ENCODE peak calls at places on chromosomes 4 and X, in four cellular contexts. One of them, this sample, is unnamed.
A peak's percentile ranks its signal among the peaks of the same experiment; 100 is the strongest.

GRCh38 chrX:116436358-116436816 is at the start of gene SLC6A14:
- DNase-seq in IMR-90: no peak
- DNase-seq in endodermal cell: peak; percentile 47
- DNase-seq in neuronal stem cell: no peak
- DNase-seq in this sample: no peak

GRCh38 chrX:11100281-11101035 is 10.7 kb upstream of the HCCS start:
- DNase-seq in IMR-90: peak; percentile 80
- DNase-seq in endodermal cell: peak; percentile 62
- DNase-seq in neuronal stem cell: peak; percentile 31
- DNase-seq in this sample: no peak

GRCh38 chr4:183637461-183637860 is 21.5 kb downstream of the RWDD4 start:
- DNase-seq in IMR-90: peak; percentile 53
- DNase-seq in endodermal cell: no peak
- DNase-seq in neuronal stem cell: no peak
- DNase-seq in this sample: no peak

GRCh38 chr4:140071806-140072205 is 82.2 kb downstream of the MAML3 start:
- DNase-seq in IMR-90: peak; percentile 91
- DNase-seq in endodermal cell: no peak
- DNase-seq in neuronal stem cell: no peak
- DNase-seq in this sample: peak; percentile 84

GRCh38 chr4:7101692-7102515 is 34.0 kb upstream of the GRPEL1 start:
- DNase-seq in IMR-90: peak; percentile 60
- DNase-seq in endodermal cell: peak; percentile 94
- DNase-seq in neuronal stem cell: peak; percentile 57
- DNase-seq in this sample: no peak

GRCh38 chrX:74602142-74602541 is 12.3 kb downstream of the RLIM start:
- DNase-seq in IMR-90: no peak
- DNase-seq in endodermal cell: no peak
- DNase-seq in neuronal stem cell: no peak
- DNase-seq in this sample: no peak

GRCh38 chr4:78040431-78040830 is 16.7 kb upstream of the FRAS1 start:
- DNase-seq in IMR-90: no peak
- DNase-seq in endodermal cell: no peak
- DNase-seq in neuronal stem cell: no peak
- DNase-seq in this sample: no peak

GRCh38 chrX:117957128-117957527 is 159.5 kb downstream of the KLHL13 start:
- DNase-seq in IMR-90: peak; percentile 25
- DNase-seq in endodermal cell: no peak
- DNase-seq in neuronal stem cell: no peak
- DNase-seq in this sample: no peak

GRCh38 chr4:7186081-7186480 is 6.3 kb upstream of the SORCS2 start:
- DNase-seq in IMR-90: no peak
- DNase-seq in endodermal cell: peak; percentile 79
- DNase-seq in neuronal stem cell: no peak
- DNase-seq in this sample: peak; percentile 17

GRCh38 chrX:75181721-75182120 is 25.6 kb upstream of the ABCB7 start:
- DNase-seq in IMR-90: peak; percentile 50
- DNase-seq in endodermal cell: no peak
- DNase-seq in neuronal stem cell: no peak
- DNase-seq in this sample: no peak

GRCh38 chr4:182465114-182465513 is 221.9 kb downstream of the TENM3 start:
- DNase-seq in IMR-90: no peak
- DNase-seq in endodermal cell: no peak
- DNase-seq in neuronal stem cell: no peak
- DNase-seq in this sample: no peak

GRCh38 chrX:37776987-37777325 is 2.9 kb upstream of the CYBB start:
- DNase-seq in IMR-90: no peak
- DNase-seq in endodermal cell: no peak
- DNase-seq in neuronal stem cell: no peak
- DNase-seq in this sample: no peak

GRCh38 chrX:17456526-17456925 is 81.5 kb downstream of the NHS start:
- DNase-seq in IMR-90: no peak
- DNase-seq in endodermal cell: peak; percentile 48
- DNase-seq in neuronal stem cell: peak; percentile 37
- DNase-seq in this sample: no peak

GRCh38 chrX:50152421-50152820 is 48.4 kb downstream of the AKAP4 start:
- DNase-seq in IMR-90: no peak
- DNase-seq in endodermal cell: no peak
- DNase-seq in neuronal stem cell: no peak
- DNase-seq in this sample: no peak

GRCh38 chrX:70461026-70461425 is 16.4 kb downstream of the DLG3 start:
- DNase-seq in IMR-90: no peak
- DNase-seq in endodermal cell: no peak
- DNase-seq in neuronal stem cell: no peak
- DNase-seq in this sample: no peak

GRCh38 chr4:147056951-147057630 is 111.4 kb upstream of the TTC29 start:
- DNase-seq in IMR-90: peak; percentile 14
- DNase-seq in endodermal cell: no peak
- DNase-seq in neuronal stem cell: no peak
- DNase-seq in this sample: no peak

GRCh38 chr4:15392053-15392805 is 35.6 kb upstream of the C1QTNF7 start:
- DNase-seq in IMR-90: no peak
- DNase-seq in endodermal cell: no peak
- DNase-seq in neuronal stem cell: no peak
- DNase-seq in this sample: no peak

GRCh38 chrX:68299923-68300322 is 133.4 kb downstream of the OPHN1 start:
- DNase-seq in IMR-90: peak; percentile 1
- DNase-seq in endodermal cell: no peak
- DNase-seq in neuronal stem cell: no peak
- DNase-seq in this sample: no peak

GRCh38 chrX:103585421-103586313 is at the start of gene TCEAL4:
- DNase-seq in IMR-90: no peak
- DNase-seq in endodermal cell: peak; percentile 90
- DNase-seq in neuronal stem cell: no peak
- DNase-seq in this sample: peak; percentile 56

GRCh38 chr4:7166981-7167700 is 25.2 kb upstream of the SORCS2 start:
- DNase-seq in IMR-90: no peak
- DNase-seq in endodermal cell: peak; percentile 48
- DNase-seq in neuronal stem cell: no peak
- DNase-seq in this sample: no peak

GRCh38 chr4:8580321-8581093 is at the start of gene GPR78:
- DNase-seq in IMR-90: peak; percentile 49
- DNase-seq in endodermal cell: peak; percentile 98
- DNase-seq in neuronal stem cell: peak; percentile 92
- DNase-seq in this sample: peak; percentile 42

GRCh38 chrX:34377645-34378044 is 245.5 kb upstream of the FAM47A start:
- DNase-seq in IMR-90: no peak
- DNase-seq in endodermal cell: peak; percentile 51
- DNase-seq in neuronal stem cell: no peak
- DNase-seq in this sample: no peak

GRCh38 chr4:40931825-40932224 is 182.1 kb downstream of the NSUN7 start:
- DNase-seq in IMR-90: no peak
- DNase-seq in endodermal cell: no peak
- DNase-seq in neuronal stem cell: no peak
- DNase-seq in this sample: no peak

GRCh38 chr4:139176299-139177048 is 544 bp downstream of the ELF2 start:
- DNase-seq in IMR-90: peak; percentile 79
- DNase-seq in endodermal cell: peak; percentile 94
- DNase-seq in neuronal stem cell: peak; percentile 82
- DNase-seq in this sample: peak; percentile 70

GRCh38 chr4:140188975-140189374 is 35.0 kb upstream of the MAML3 start:
- DNase-seq in IMR-90: peak; percentile 64
- DNase-seq in endodermal cell: no peak
- DNase-seq in neuronal stem cell: no peak
- DNase-seq in this sample: no peak

GRCh38 chrX:63350551-63350950 is 581 bp downstream of the SPIN4 start:
- DNase-seq in IMR-90: no peak
- DNase-seq in endodermal cell: peak; percentile 66
- DNase-seq in neuronal stem cell: no peak
- DNase-seq in this sample: peak; percentile 47

GRCh38 chr4:52550186-52550585 is 108.9 kb downstream of the USP46 start:
- DNase-seq in IMR-90: no peak
- DNase-seq in endodermal cell: peak; percentile 41
- DNase-seq in neuronal stem cell: peak; percentile 20
- DNase-seq in this sample: no peak

GRCh38 chr4:170990989-170991589 is 822.1 kb upstream of the GALNTL6 start:
- DNase-seq in IMR-90: no peak
- DNase-seq in endodermal cell: peak; percentile 80
- DNase-seq in neuronal stem cell: peak; percentile 35
- DNase-seq in this sample: no peak

GRCh38 chr4:16025268-16025667 is 58.6 kb downstream of the PROM1 start:
- DNase-seq in IMR-90: no peak
- DNase-seq in endodermal cell: no peak
- DNase-seq in neuronal stem cell: no peak
- DNase-seq in this sample: no peak

GRCh38 chr4:108861339-108861738 is 98.5 kb upstream of the ETNPPL start:
- DNase-seq in IMR-90: peak; percentile 24
- DNase-seq in endodermal cell: peak; percentile 78
- DNase-seq in neuronal stem cell: no peak
- DNase-seq in this sample: peak; percentile 39

GRCh38 chrX:154541896-154542722 is 4.5 kb downstream of the G6PD start:
- DNase-seq in IMR-90: peak; percentile 94
- DNase-seq in endodermal cell: no peak
- DNase-seq in neuronal stem cell: no peak
- DNase-seq in this sample: no peak
- H3K9ac ChIP-seq in IMR-90: peak overlapping the region; percentile 56
- H3K9ac ChIP-seq in endodermal cell: no peak overlapping the region
- H3K9ac ChIP-seq in neuronal stem cell: no peak overlapping the region
- H3K9ac ChIP-seq in this sample: no peak overlapping the region

GRCh38 chrX:48790477-48790876 is 4.1 kb downstream of the GATA1 start:
- DNase-seq in IMR-90: no peak
- DNase-seq in endodermal cell: no peak
- DNase-seq in neuronal stem cell: no peak
- DNase-seq in this sample: no peak
- H3K9ac ChIP-seq in IMR-90: no peak overlapping the region
- H3K9ac ChIP-seq in endodermal cell: no peak overlapping the region
- H3K9ac ChIP-seq in neuronal stem cell: no peak overlapping the region
- H3K9ac ChIP-seq in this sample: no peak overlapping the region

GRCh38 chrX:87728024-87728423 is 210.4 kb downstream of the KLHL4 start:
- DNase-seq in IMR-90: no peak
- DNase-seq in endodermal cell: no peak
- DNase-seq in neuronal stem cell: no peak
- DNase-seq in this sample: no peak
- H3K9ac ChIP-seq in IMR-90: no peak overlapping the region
- H3K9ac ChIP-seq in endodermal cell: no peak overlapping the region
- H3K9ac ChIP-seq in neuronal stem cell: no peak overlapping the region
- H3K9ac ChIP-seq in this sample: no peak overlapping the region

GRCh38 chr4:48203819-48204218 is 65.8 kb downstream of the TEC start:
- DNase-seq in IMR-90: no peak
- DNase-seq in endodermal cell: no peak
- DNase-seq in neuronal stem cell: no peak
- DNase-seq in this sample: no peak
- H3K9ac ChIP-seq in IMR-90: no peak overlapping the region
- H3K9ac ChIP-seq in endodermal cell: no peak overlapping the region
- H3K9ac ChIP-seq in neuronal stem cell: no peak overlapping the region
- H3K9ac ChIP-seq in this sample: no peak overlapping the region

GRCh38 chrX:152445926-152446325 is 5.2 kb downstream of the GABRA3 start:
- DNase-seq in IMR-90: no peak
- DNase-seq in endodermal cell: no peak
- DNase-seq in neuronal stem cell: no peak
- DNase-seq in this sample: no peak

GRCh38 chrX:152451731-152451980 is 541 bp upstream of the GABRA3 start:
- DNase-seq in IMR-90: no peak
- DNase-seq in endodermal cell: no peak
- DNase-seq in neuronal stem cell: no peak
- DNase-seq in this sample: no peak

GRCh38 chrX:152444338-152444737 is 6.8 kb downstream of the GABRA3 start:
- DNase-seq in IMR-90: no peak
- DNase-seq in endodermal cell: no peak
- DNase-seq in neuronal stem cell: no peak
- DNase-seq in this sample: no peak

GRCh38 chrX:152450076-152450475 is 1.0 kb downstream of the GABRA3 start:
- DNase-seq in IMR-90: no peak
- DNase-seq in endodermal cell: peak; percentile 44
- DNase-seq in neuronal stem cell: no peak
- DNase-seq in this sample: no peak
- H3K9ac ChIP-seq in IMR-90: no peak overlapping the region
- H3K9ac ChIP-seq in endodermal cell: no peak overlapping the region
- H3K9ac ChIP-seq in neuronal stem cell: no peak overlapping the region
- H3K9ac ChIP-seq in this sample: no peak overlapping the region

DNA sequence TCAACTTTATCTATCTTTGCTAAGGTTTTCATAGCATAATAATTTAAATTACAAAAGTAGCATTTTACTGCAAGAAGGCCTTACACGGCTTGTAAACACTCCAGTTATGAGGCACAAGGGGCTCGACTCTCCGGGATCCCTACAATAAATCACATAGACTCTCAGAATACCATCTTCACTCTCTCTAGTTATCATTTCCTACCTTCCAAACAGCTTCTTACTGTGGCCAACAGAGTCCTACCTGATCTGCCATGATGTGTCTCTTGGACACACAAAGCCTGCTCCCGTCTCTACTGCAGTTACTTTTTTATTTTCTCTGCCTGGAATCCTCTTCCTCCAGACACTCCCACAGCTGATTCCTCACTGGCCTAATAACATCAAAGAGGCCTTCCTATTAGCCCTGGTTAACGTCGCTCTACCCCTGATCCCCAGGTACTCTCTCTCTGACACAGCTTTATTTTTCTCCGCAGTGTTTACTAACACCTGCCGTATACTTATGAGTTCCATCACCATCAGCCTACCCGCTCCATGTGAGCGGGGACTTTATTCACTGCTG is 559.6 kb upstream of the DIPK2B start:
- DNase-seq in IMR-90: no peak
- DNase-seq in endodermal cell: no peak
- DNase-seq in neuronal stem cell: no peak
- DNase-seq in this sample: no peak
- H3K9ac ChIP-seq in IMR-90: peak overlapping the region; percentile 40
- H3K9ac ChIP-seq in endodermal cell: no peak overlapping the region
- H3K9ac ChIP-seq in neuronal stem cell: no peak overlapping the region
- H3K9ac ChIP-seq in this sample: no peak overlapping the region

DNA sequence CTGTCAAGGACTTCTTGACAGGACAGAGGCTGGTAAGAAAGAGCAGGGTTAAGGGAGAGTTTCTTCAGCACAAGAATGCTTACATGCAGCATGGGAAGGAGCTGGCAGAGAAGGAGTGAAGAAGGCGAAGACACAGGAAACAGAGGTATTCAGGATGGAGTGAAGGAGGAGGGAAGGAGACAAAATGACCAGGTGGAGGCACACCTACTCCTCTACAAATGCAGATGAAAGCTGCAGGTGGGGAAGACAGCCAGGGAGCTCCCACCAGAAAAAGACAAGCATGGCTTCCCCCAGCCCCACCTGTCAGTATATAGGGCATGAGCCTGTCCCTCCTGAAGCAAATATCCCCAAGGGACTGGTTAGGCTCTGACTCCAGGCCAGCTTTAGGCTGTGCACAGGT is 29.6 kb upstream of the NKRF start:
- DNase-seq in IMR-90: no peak
- DNase-seq in endodermal cell: no peak
- DNase-seq in neuronal stem cell: no peak
- DNase-seq in this sample: no peak
- H3K9ac ChIP-seq in IMR-90: no peak overlapping the region
- H3K9ac ChIP-seq in endodermal cell: no peak overlapping the region
- H3K9ac ChIP-seq in neuronal stem cell: no peak overlapping the region
- H3K9ac ChIP-seq in this sample: no peak overlapping the region

This sample was measured in DND-41.